ENCODE peak calls at places on chromosomes 12 and 14, in ten cellular contexts. W, A, D, N, U, E, O, X, R and Q are unnamed samples.

GRCh38 chr14:34007902-34008301 is 57.0 kb upstream of the EGLN3 start:
- DNase-seq in W (no peak), A (no peak), D (no peak), N (no peak), U (no peak), E (no peak), O (no peak), X (no peak), R (no peak), Q (no peak)

GRCh38 chr14:36056846-36057245 is 119.7 kb downstream of the PTCSC3 start:
- DNase-seq in W (no peak), A (no peak), D (no peak), N (no peak), U (no peak), E (no peak), O (no peak), X (no peak), R (no peak), Q (no peak)

GRCh38 chr12:120234643-120235368 is 30.7 kb downstream of the PXN start:
- DNase-seq in W (peak), A (no peak), D (no peak), N (peak), U (peak), E (no peak), O (no peak), X (no peak), R (peak), Q (peak)

GRCh38 chr12:31311634-31312258 is 14.2 kb downstream of the SINHCAF start:
- DNase-seq in W (no peak), A (no peak), D (no peak), N (no peak), U (no peak), E (no peak), O (no peak), X (no peak), R (no peak), Q (no peak)

GRCh38 chr14:59425322-59425945 is 39.7 kb downstream of the GPR135 start:
- DNase-seq in W (no peak), A (no peak), D (no peak), N (peak), U (no peak), E (no peak), O (no peak), X (no peak), R (peak), Q (no peak)

GRCh38 chr14:74620497-74620921 is 8.5 kb upstream of the LTBP2 start:
- DNase-seq in W (peak), A (no peak), D (no peak), N (peak), U (no peak), E (peak), O (no peak), X (no peak), R (peak), Q (no peak)

GRCh38 chr12:110354172-110354780 is 49.2 kb downstream of the ANAPC7 start:
- DNase-seq in W (no peak), A (no peak), D (no peak), N (no peak), U (no peak), E (no peak), O (no peak), X (no peak), R (no peak), Q (no peak)

GRCh38 chr12:67911293-67911637 is 78.0 kb upstream of the IFNG-AS1 start:
- DNase-seq in W (no peak), A (no peak), D (no peak), N (no peak), U (no peak), E (no peak), O (no peak), X (no peak), R (no peak), Q (no peak)

GRCh38 chr12:102533483-102533882 is 53.1 kb upstream of the IGF1 start:
- DNase-seq in W (no peak), A (no peak), D (no peak), N (no peak), U (no peak), E (no peak), O (no peak), X (no peak), R (no peak), Q (no peak)

GRCh38 chr14:74630881-74631690 is 19.0 kb upstream of the LTBP2 start:
- DNase-seq in W (no peak), A (no peak), D (no peak), N (no peak), U (no peak), E (no peak), O (no peak), X (no peak), R (no peak), Q (no peak)

GRCh38 chr12:124037341-124037740 is 64.3 kb downstream of the ZNF664 start:
- DNase-seq in W (no peak), A (no peak), D (no peak), N (no peak), U (no peak), E (no peak), O (no peak), X (no peak), R (no peak), Q (no peak)